ENCODE peak calls at places on chromosomes 11 and 22, in six cellular contexts. V is tibial nerve, L is HCT116, O is tibial artery, I is adrenal gland, X is spleen. W is an unnamed sample.

GRCh38 chr11:26556582-26556981 is 15.5 kb downstream of the MUC15 start:
- DNase-seq in V (no peak), L (no peak), O (no peak), I (no peak), X (no peak), W (no peak)

GRCh38 chr11:47234669-47235075 is 13.9 kb downstream of the ACP2 start:
- DNase-seq in V (no peak), L (no peak), O (no peak), I (peak; percentile 91), X (no peak), W (peak; percentile 59)

GRCh38 chr22:19066531-19067271 is 55.5 kb downstream of the DGCR2 start:
- DNase-seq in V (no peak), L (no peak), O (no peak), I (peak; percentile 67), X (peak; percentile 44), W (no peak)

GRCh38 chr11:130924750-130925149 is 8.5 kb upstream of the SNX19 start:
- DNase-seq in V (no peak), L (no peak), O (no peak), I (no peak), X (no peak), W (no peak)

GRCh38 chr22:37672920-37673453 is 2.4 kb upstream of the LGALS1 start:
- DNase-seq in V (no peak), L (no peak), O (no peak), I (no peak), X (no peak), W (no peak)

GRCh38 chr22:35489225-35489624 is 51.4 kb upstream of the RASD2 start:
- DNase-seq in V (no peak), L (no peak), O (no peak), I (no peak), X (no peak), W (no peak)

GRCh38 chr22:31639640-31640039 is 22.4 kb downstream of the PISD start:
- DNase-seq in V (no peak), L (no peak), O (no peak), I (no peak), X (no peak), W (no peak)

GRCh38 chr11:133081730-133082452 is 450.4 kb downstream of the OPCML start:
- DNase-seq in V (no peak), L (no peak), O (no peak), I (no peak), X (no peak), W (no peak)

GRCh38 chr11:9740202-9740881 is 76.5 kb downstream of the SWAP70 start:
- DNase-seq in V (no peak), L (no peak), O (no peak), I (no peak), X (no peak), W (no peak)

GRCh38 chr11:94734563-94735275 is 33.4 kb upstream of the AMOTL1 start:
- DNase-seq in V (no peak), L (peak; percentile 54), O (no peak), I (no peak), X (no peak), W (no peak)

GRCh38 chr22:24304067-24304675 is 33.5 kb downstream of the SPECC1L start:
- DNase-seq in V (no peak), L (no peak), O (no peak), I (no peak), X (no peak), W (no peak)

GRCh38 chr22:20621162-20621561 is 113.8 kb downstream of the MED15 start:
- DNase-seq in V (no peak), L (no peak), O (no peak), I (no peak), X (peak; percentile 60), W (no peak)

GRCh38 chr11:128052912-128053641 is 534.3 kb downstream of the ETS1 start:
- DNase-seq in V (no peak), L (no peak), O (no peak), I (no peak), X (no peak), W (no peak)

GRCh38 chr11:118241191-118242098 is 10.7 kb downstream of the MPZL3 start:
- DNase-seq in V (no peak), L (peak; percentile 95), O (no peak), I (peak; percentile 64), X (peak; percentile 77), W (peak; percentile 56)

GRCh38 chr22:42316988-42317387 is 46.5 kb upstream of the TCF20 start:
- DNase-seq in V (no peak), L (no peak), O (no peak), I (no peak), X (no peak), W (no peak)

GRCh38 chr11:85976525-85976924 is 92.4 kb downstream of the PICALM start:
- DNase-seq in V (no peak), L (no peak), O (no peak), I (no peak), X (no peak), W (no peak)

GRCh38 chr22:45638197-45638596 is 33.4 kb upstream of the ATXN10 start:
- DNase-seq in V (no peak), L (no peak), O (no peak), I (no peak), X (no peak), W (no peak)

GRCh38 chr22:35449829-35450689 is 50.1 kb downstream of the MCM5 start:
- DNase-seq in V (no peak), L (no peak), O (no peak), I (no peak), X (no peak), W (no peak)

GRCh38 chr11:18527512-18527911 is 770 bp upstream of the TSG101 start:
- DNase-seq in V (no peak), L (no peak), O (no peak), I (no peak), X (no peak), W (no peak)

GRCh38 chr11:99937330-99937729 is 749.8 kb upstream of the ARHGAP42 start:
- DNase-seq in V (no peak), L (no peak), O (no peak), I (no peak), X (no peak), W (no peak)

GRCh38 chr22:46280999-46281623 is 13.3 kb downstream of the TTC38 start:
- DNase-seq in V (no peak), L (no peak), O (no peak), I (no peak), X (peak; percentile 86), W (no peak)

GRCh38 chr22:49462795-49463194 is 364.9 kb downstream of the BRD1 start:
- DNase-seq in V (no peak), L (no peak), O (no peak), I (peak; percentile 12), X (no peak), W (no peak)

GRCh38 chr11:13135385-13136271 is 126.5 kb downstream of the RASSF10 start:
- DNase-seq in V (no peak), L (no peak), O (no peak), I (no peak), X (no peak), W (no peak)

GRCh38 chr11:66607126-66607834 is 9.2 kb upstream of the RBM14 start:
- DNase-seq in V (peak; percentile 60), L (no peak), O (peak; percentile 80), I (peak; percentile 91), X (no peak), W (no peak)

GRCh38 chr11:48170840-48171233 is 45.8 kb upstream of the OR4B1 start:
- DNase-seq in V (no peak), L (no peak), O (no peak), I (no peak), X (no peak), W (no peak)

GRCh38 chr11:75814369-75814685 is 683 bp upstream of the UVRAG start:
- DNase-seq in V (no peak), L (no peak), O (no peak), I (no peak), X (no peak), W (no peak)

GRCh38 chr22:32082331-32082730 is 39.3 kb downstream of the SLC5A1 start:
- DNase-seq in V (no peak), L (no peak), O (no peak), I (no peak), X (no peak), W (no peak)

GRCh38 chr11:17642370-17642769 is 77.0 kb upstream of the MYOD1 start:
- DNase-seq in V (no peak), L (no peak), O (no peak), I (no peak), X (no peak), W (no peak)

GRCh38 chr11:10122337-10123197 is 171.5 kb downstream of the SBF2 start:
- DNase-seq in V (no peak), L (peak; percentile 77), O (peak; percentile 37), I (peak; percentile 33), X (no peak), W (no peak)

GRCh38 chr11:101738494-101738893 is 154.7 kb upstream of the TRPC6 start:
- DNase-seq in V (no peak), L (no peak), O (no peak), I (no peak), X (no peak), W (no peak)

GRCh38 chr22:31083377-31083768 is 2.3 kb downstream of the SMTN start:
- DNase-seq in V (no peak), L (no peak), O (no peak), I (no peak), X (no peak), W (no peak)

GRCh38 chr11:115247404-115247803 is 256.8 kb downstream of the CADM1 start:
- DNase-seq in V (no peak), L (no peak), O (no peak), I (no peak), X (no peak), W (no peak)

GRCh38 chr11:83056204-83056603 is 15.5 kb downstream of the RAB30 start:
- DNase-seq in V (no peak), L (no peak), O (no peak), I (no peak), X (no peak), W (no peak)
- TF ChIP-seq CTCF in V (no peak), L (no peak), O (no peak), I (no peak), X (no peak), W (no peak)

GRCh38 chr11:120718171-120718570 is 206.6 kb downstream of the GRIK4 start:
- DNase-seq in V (no peak), L (no peak), O (no peak), I (no peak), X (peak; percentile 32), W (no peak)
- H3K27me3 ChIP-seq in V (no peaks in the 10 kb centered on the region), L (peaks cover 10% of the 10 kb centered on the region), O (no peaks in the 10 kb centered on the region), I (no peaks in the 10 kb centered on the region), X (peaks cover 10% of the 10 kb centered on the region), W (peaks cover 17% of the 10 kb centered on the region)

DNA sequence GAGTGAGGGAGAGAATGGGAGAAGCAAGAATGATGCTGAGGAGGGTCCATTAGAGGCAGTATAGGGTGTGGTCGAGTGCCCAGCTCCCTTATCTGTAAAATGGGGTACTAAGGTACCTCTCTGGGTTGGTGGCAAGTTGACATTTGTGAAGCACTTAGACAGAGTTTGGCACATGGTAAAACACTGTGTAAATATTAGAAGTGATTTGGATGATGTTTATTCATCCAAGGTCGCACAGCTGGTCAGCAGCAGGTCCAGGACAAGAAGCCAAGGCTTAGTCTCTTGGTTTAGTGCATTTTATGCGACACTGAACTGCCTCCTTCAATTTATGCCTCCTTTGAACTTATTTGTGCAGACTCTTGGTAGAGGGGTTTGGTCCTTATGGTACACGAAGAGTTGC is 19.4 kb downstream of the KREMEN1 start:
- DNase-seq in V (no peak), L (no peak), O (no peak), I (no peak), X (no peak), W (no peak)
- H3K27ac ChIP-seq in V (no peak overlapping the region), L (no peak overlapping the region), O (no peak overlapping the region), I (no peak overlapping the region), X (no peak overlapping the region), W (no peak overlapping the region)

GRCh38 chr11:108121274-108122155 is at the start of gene ACAT1:
- DNase-seq in V (peak; percentile 98), L (peak; percentile 78), O (peak; percentile 97), I (peak; percentile 98), X (peak; percentile 100), W (peak; percentile 98)
- TF ChIP-seq CTCF in V (peak; percentile 89), L (no peak), O (peak; percentile 63), I (peak; percentile 17), X (peak; percentile 76), W (no peak)

GRCh38 chr11:1868056-1868635 is 15.3 kb downstream of the LSP1 start:
- DNase-seq in V (no peak), L (no peak), O (no peak), I (no peak), X (no peak), W (no peak)
- H3K27me3 ChIP-seq in V (peaks cover 13% of the 10 kb centered on the region), L (no peaks in the 10 kb centered on the region), O (no peaks in the 10 kb centered on the region), I (no peaks in the 10 kb centered on the region), X (no peaks in the 10 kb centered on the region), W (no peaks in the 10 kb centered on the region)

W was measured in CD4-positive, alpha-beta T cell.